ENCODE peak calls at places on chromosomes 16 and 17, in ten cellular contexts. Q is PC-3; Z is psoas muscle; M is AG04450; D is uterus; Y is CD8-positive, alpha-beta T cell; L is adrenal gland; W is A549; N is right atrium auricular region; S is H1. P is an unnamed sample. For H3K9me3, the result is how much of the 10 kb centered on the place peaks cover.

GRCh38 chr17:4708436-4708835 is 2.0 kb upstream of the ARRB2 start:
- DNase-seq in L (no peak), D (no peak), Q (peak), S (peak), N (no peak), M (no peak), Z (no peak), W (no peak), Y (peak), P (peak)

GRCh38 chr16:85616608-85617311 is 3.6 kb downstream of the GSE1 start:
- DNase-seq in D (peak), S (no peak), W (no peak), Q (no peak), Y (no peak), M (no peak), N (no peak), L (peak), Z (no peak), P (no peak)

GRCh38 chr16:82899731-82900454 is 273.1 kb downstream of the CDH13 start:
- DNase-seq in S (no peak), N (no peak), Y (no peak), L (no peak), D (no peak), Q (no peak), Z (no peak), M (no peak), W (no peak), P (no peak)

GRCh38 chr16:30119428-30119827 is 3.6 kb downstream of the MAPK3 start:
- DNase-seq in W (no peak), M (no peak), L (no peak), D (no peak), Y (no peak), N (no peak), Q (no peak), S (no peak), Z (no peak), P (no peak)

GRCh38 chr17:72602517-72603345 is 481.9 kb downstream of the SOX9 start:
- DNase-seq in S (peak), N (no peak), L (no peak), Y (no peak), D (no peak), M (no peak), W (peak), Q (peak), Z (no peak), P (no peak)

GRCh38 chr17:3913531-3914318 is 2.5 kb downstream of the P2RX1 start:
- DNase-seq in N (no peak), M (peak), L (peak), S (peak), Q (peak), D (peak), Z (peak), W (peak), Y (peak), P (peak)

GRCh38 chr17:81583589-81584337 is 31.6 kb upstream of the FAAP100 start:
- DNase-seq in W (no peak), Z (no peak), Q (peak), S (no peak), L (no peak), M (no peak), D (no peak), Y (no peak), N (no peak), P (no peak)

GRCh38 chr17:66379539-66379938 is 77.1 kb downstream of the PRKCA start:
- DNase-seq in L (no peak), M (no peak), W (no peak), Q (no peak), Z (no peak), S (no peak), Y (no peak), N (no peak), D (no peak), P (no peak)

GRCh38 chr17:549197-550040 is 165.2 kb downstream of the VPS53 start:
- DNase-seq in Z (no peak), N (no peak), S (no peak), W (no peak), Q (no peak), M (peak), D (no peak), Y (no peak), L (no peak), P (no peak)

GRCh38 chr17:28509784-28510183 is 3.6 kb downstream of the FOXN1 start:
- DNase-seq in D (no peak), W (no peak), S (no peak), L (no peak), Z (no peak), Q (no peak), Y (no peak), N (no peak), M (no peak), P (no peak)

GRCh38 chr17:48051706-48052486 is 3.7 kb downstream of the NFE2L1 start:
- DNase-seq in Y (no peak), M (no peak), S (no peak), Z (peak), Q (no peak), D (peak), W (no peak), N (peak), L (peak), P (no peak)

GRCh38 chr16:88533945-88534641 is 36.1 kb upstream of the ZC3H18 start:
- DNase-seq in M (no peak), Y (peak), Q (peak), D (peak), N (peak), S (peak), Z (peak), L (peak), W (peak), P (peak)

GRCh38 chr17:71546369-71546864 is 574.4 kb upstream of the SOX9 start:
- DNase-seq in Q (no peak), D (no peak), M (no peak), W (no peak), Y (no peak), Z (no peak), N (no peak), L (no peak), S (no peak), P (no peak)

GRCh38 chr17:82449136-82449882 is 1.2 kb downstream of the CYBC1 start:
- DNase-seq in M (no peak), N (no peak), Q (no peak), Z (no peak), D (no peak), W (no peak), L (no peak), Y (peak), S (no peak), P (peak)

GRCh38 chr17:4204190-4204589 is 59.6 kb downstream of the ANKFY1 start:
- DNase-seq in Q (no peak), W (no peak), L (no peak), D (no peak), Z (no peak), M (no peak), N (no peak), S (no peak), Y (no peak), P (no peak)

GRCh38 chr17:48024149-48025039 is 13.2 kb downstream of the COPZ2 start:
- DNase-seq in W (peak), Z (peak), N (no peak), L (peak), M (no peak), Y (peak), D (peak), Q (peak), S (peak), P (no peak)

GRCh38 chr17:82449883-82450356 is 632 bp downstream of the CYBC1 start:
- DNase-seq in W (no peak), Z (no peak), Q (no peak), M (no peak), L (no peak), S (no peak), N (no peak), Y (peak), D (no peak), P (no peak)

GRCh38 chr16:31913668-31914067 is 40.1 kb downstream of the ZNF267 start:
- DNase-seq in Y (no peak), Z (no peak), M (no peak), Q (no peak), S (no peak), D (no peak), N (no peak), W (no peak), L (no peak), P (no peak)

GRCh38 chr16:31920373-31920772 is 46.8 kb downstream of the ZNF267 start:
- DNase-seq in Q (no peak), Y (no peak), S (no peak), W (no peak), N (no peak), L (no peak), M (no peak), Z (no peak), D (no peak), P (no peak)

DNA sequence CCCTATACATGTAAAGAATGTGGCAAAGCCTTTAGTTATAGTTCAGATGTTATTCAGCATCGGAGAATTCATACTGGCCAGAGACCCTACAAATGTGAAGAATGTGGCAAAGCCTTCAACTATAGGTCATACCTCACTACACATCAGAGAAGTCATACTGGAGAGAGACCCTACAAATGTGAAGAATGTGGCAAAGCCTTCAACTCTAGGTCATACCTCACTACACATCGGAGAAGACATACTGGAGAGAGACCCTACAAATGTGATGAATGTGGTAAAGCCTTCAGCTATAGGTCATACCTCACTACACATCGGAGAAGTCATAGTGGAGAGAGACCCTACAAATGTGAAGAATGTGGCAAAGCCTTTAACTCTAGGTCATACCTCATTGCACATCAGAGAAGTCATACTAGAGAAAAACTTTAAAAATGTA is 42.5 kb downstream of the ZNF267 start:
- DNase-seq in Y (no peak), L (no peak), M (no peak), S (no peak), Q (no peak), N (no peak), D (no peak), Z (no peak), W (no peak), P (no peak)
- H3K9me3 ChIP-seq in Y (half or more), L (under half), M (under half), S (half or more), Q (half or more), N (under half), D (half or more), Z (half or more), W (half or more), P (half or more)

GRCh38 chr16:2764718-2765117 is 12.3 kb downstream of the SRRM2 start:
- DNase-seq in Q (no peak), W (no peak), N (no peak), Z (no peak), M (no peak), D (no peak), L (no peak), Y (no peak), S (no peak), P (no peak)

GRCh38 chr16:2763173-2763572 is 10.7 kb downstream of the SRRM2 start:
- DNase-seq in L (no peak), Z (no peak), M (no peak), Y (no peak), N (no peak), Q (no peak), W (no peak), D (no peak), S (no peak), P (no peak)

GRCh38 chr16:2761886-2762583 is 9.6 kb downstream of the SRRM2 start:
- DNase-seq in Y (no peak), N (no peak), S (no peak), D (no peak), Z (no peak), L (no peak), M (no peak), W (no peak), Q (no peak), P (no peak)

GRCh38 chr16:2761472-2761871 is 9.0 kb downstream of the SRRM2 start:
- DNase-seq in S (no peak), Q (no peak), D (no peak), Y (no peak), Z (no peak), L (no peak), W (no peak), M (no peak), N (no peak), P (no peak)

GRCh38 chr16:2762711-2763110 is 10.3 kb downstream of the SRRM2 start:
- DNase-seq in S (no peak), D (no peak), L (no peak), Q (no peak), W (no peak), Z (no peak), Y (no peak), M (no peak), N (no peak), P (no peak)
- H3K9me3 ChIP-seq in S (under half), D (under half), L (under half), Q (under half), W (under half), Z (under half), Y (under half), M (under half), N (under half), P (under half)

GRCh38 chr17:80281516-80281915 is 20.9 kb downstream of the RNF213 start:
- DNase-seq in Z (no peak), L (no peak), S (no peak), M (no peak), Q (no peak), D (no peak), N (no peak), Y (no peak), W (no peak), P (no peak)
- H3K9me3 ChIP-seq in Z (under half), L (under half), S (under half), M (under half), Q (under half), D (under half), N (under half), Y (under half), W (under half), P (under half)

DNA sequence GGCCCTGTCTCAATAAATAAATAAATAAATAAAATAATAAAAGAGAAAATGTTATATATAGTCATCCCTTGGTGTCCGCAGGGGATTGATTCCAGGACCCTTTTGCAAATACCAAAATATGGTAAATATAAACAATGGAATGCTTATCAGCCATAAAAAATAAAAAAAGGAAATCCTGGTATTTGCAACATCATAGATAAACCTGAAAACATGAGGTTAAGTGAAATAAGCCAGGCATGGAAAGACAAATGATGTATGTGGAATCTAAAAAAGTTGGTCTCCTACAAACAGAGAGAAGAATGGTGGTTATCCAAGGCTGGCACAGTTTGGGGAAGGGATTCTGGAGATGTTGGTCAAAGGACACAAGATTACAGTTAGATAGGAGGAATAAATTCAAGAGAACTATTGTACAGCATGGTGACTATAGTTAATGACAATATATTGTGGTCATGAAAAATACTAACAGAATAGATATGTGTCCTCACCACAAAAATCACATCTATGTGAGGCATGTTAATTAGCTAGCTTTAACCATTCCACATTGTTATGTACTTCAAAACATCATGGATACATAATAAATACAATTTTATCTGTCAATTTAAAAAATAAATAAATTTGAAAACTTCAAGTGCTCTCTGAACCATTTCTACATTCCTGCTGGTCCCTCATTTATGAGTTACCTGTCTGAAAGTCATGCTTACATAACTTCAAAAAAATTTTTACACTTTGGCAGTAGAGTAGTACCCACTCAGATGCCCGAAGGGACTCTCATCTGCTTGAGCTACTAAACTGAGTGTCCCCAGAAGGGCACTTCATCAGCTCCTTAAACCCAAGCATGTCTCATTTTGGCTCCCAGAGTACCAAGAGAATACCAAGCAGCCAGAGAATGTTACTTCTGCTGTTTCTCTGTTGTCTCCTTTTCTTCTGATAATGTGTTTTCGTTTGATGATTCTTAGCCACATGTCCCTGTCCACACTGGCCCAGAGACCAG is 26.6 kb downstream of the N4BP1 start:
- DNase-seq in Z (no peak), Q (no peak), M (no peak), Y (no peak), W (no peak), D (no peak), S (no peak), N (no peak), L (no peak), P (no peak)
- H3K9me3 ChIP-seq in Z (under half), Q (under half), M (under half), Y (under half), W (under half), D (under half), S (under half), N (under half), L (under half), P (under half)

DNA sequence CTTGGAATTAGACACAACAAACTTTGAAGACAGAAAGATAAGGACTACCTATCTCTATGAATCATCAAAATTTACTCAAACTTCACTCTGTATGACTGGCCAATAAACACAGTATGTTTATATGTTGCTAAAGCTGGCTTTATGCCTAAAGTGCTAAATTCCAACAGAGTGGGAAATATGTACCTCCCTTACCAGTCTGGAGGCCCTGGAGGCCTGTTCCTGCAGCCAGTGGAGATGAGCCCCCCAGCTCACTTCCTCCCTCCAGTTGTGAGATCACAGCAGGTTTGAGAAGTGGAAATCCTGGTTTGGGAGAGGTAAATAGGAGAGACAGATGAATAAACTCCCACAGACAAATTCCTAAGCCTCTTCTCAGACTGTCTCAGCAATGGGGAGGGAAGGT is 9.0 kb downstream of the ZNF23 start:
- DNase-seq in S (no peak), Z (no peak), W (no peak), M (no peak), D (no peak), N (no peak), Y (no peak), Q (no peak), L (no peak), P (no peak)
- H3K9me3 ChIP-seq in S (under half), Z (half or more), W (half or more), M (half or more), D (half or more), N (under half), Y (under half), Q (under half), L (under half), P (under half)

DNA sequence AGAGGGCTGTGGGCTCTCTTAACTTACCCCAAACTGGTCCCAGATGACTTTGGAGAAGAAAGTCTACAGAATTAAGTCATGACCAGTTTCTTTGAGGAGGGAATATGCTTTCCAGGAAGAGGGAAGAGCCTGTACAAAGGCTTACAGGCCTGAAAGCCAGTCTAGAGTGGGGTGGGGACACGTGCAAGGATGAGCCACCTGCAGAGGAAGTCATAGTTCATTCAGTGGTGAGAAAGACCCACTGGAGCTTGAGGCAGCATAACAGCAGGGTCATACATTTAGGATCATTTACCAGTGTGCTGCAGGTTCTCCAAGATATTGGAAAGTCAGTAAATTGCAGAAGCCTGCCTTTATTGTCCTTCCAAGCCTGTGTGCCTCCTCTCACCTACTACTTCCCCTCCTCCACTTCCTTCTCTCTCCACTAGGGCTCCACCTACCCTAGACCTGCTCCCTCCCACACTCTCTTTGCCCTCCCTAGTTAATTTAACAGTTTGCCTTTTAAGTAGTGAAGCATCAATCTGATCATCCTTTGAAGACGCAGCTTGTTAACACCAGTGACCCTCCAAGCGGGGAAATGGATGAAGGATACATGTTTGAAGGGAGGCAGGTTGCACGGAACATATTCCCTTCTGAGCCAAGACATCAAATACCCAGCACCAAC is 40.2 kb downstream of the CDRT15 start:
- DNase-seq in W (no peak), S (no peak), Z (no peak), Y (no peak), L (no peak), D (no peak), Q (no peak), N (no peak), M (no peak), P (no peak)
- H3K9me3 ChIP-seq in W (under half), S (under half), Z (under half), Y (under half), L (under half), D (under half), Q (under half), N (under half), M (under half), P (under half)

GRCh38 chr17:26782153-26782552 is 511.8 kb upstream of the WSB1 start:
- DNase-seq in D (no peak), Z (no peak), S (no peak), W (no peak), Y (no peak), N (no peak), L (no peak), Q (no peak), M (no peak), P (no peak)
- H3K9me3 ChIP-seq in D (under half), Z (under half), S (under half), W (under half), Y (under half), N (under half), L (under half), Q (under half), M (half or more), P (under half)